ENCODE peak calls at places on chromosomes 2 and 18, in nine cellular contexts. D is Caco-2; S is HuH-7; W is endodermal cell; A is activated CD4-positive, alpha-beta T cell treated with anti-CD3 and anti-CD28 coated beads, Interleukin-2, amount 10 ng/mL, durations not matched to agents 7 days and 5 days; G is activated T-helper 9 cell treated with anti-CD3 and anti-CD28 coated beads, Interleukin-2, amount 50 U/mL, for 16 hours; Z is H1; Q is left kidney; O is posterior cingulate gyrus. J is an unnamed sample.

GRCh38 chr2:178241852-178242551 is 47.7 kb downstream of the OSBPL6 start:
- DNase-seq in D (no peak), S (peak), W (no peak), A (no peak), G (no peak), Z (no peak), Q (peak), O (peak), J (peak)

GRCh38 chr2:72892506-72893173 is 5.4 kb downstream of the SPR start:
- DNase-seq in D (peak), S (peak), W (peak), A (peak), G (peak), Z (peak), Q (peak), O (peak), J (peak)

GRCh38 chr2:150487537-150488429 is at the start of gene RND3:
- DNase-seq in D (peak), S (peak), W (peak), A (peak), G (no peak), Z (peak), Q (peak), O (peak), J (peak)

GRCh38 chr2:225937625-225938024 is 538.1 kb downstream of the NYAP2 start:
- DNase-seq in D (peak), S (no peak), W (no peak), A (no peak), G (no peak), Z (no peak), Q (peak), O (no peak), J (no peak)

GRCh38 chr2:85178980-85179411 is 45.8 kb downstream of the TCF7L1 start:
- DNase-seq in D (no peak), S (no peak), W (peak), A (no peak), G (no peak), Z (no peak), Q (no peak), O (no peak), J (no peak)

GRCh38 chr2:112869258-112869842 is 32.8 kb upstream of the IL1B start:
- DNase-seq in D (no peak), S (no peak), W (no peak), A (no peak), G (no peak), Z (no peak), Q (peak), O (no peak), J (no peak)

GRCh38 chr2:36343601-36344000 is 12.0 kb upstream of the CRIM1 start:
- DNase-seq in D (no peak), S (no peak), W (no peak), A (no peak), G (no peak), Z (no peak), Q (no peak), O (no peak), J (no peak)

GRCh38 chr2:215388002-215388728 is 47.7 kb downstream of the FN1 start:
- DNase-seq in D (no peak), S (no peak), W (no peak), A (no peak), G (no peak), Z (no peak), Q (no peak), O (no peak), J (no peak)

GRCh38 chr18:13376841-13377351 is 158.3 kb downstream of the LDLRAD4 start:
- DNase-seq in D (no peak), S (no peak), W (peak), A (peak), G (peak), Z (no peak), Q (no peak), O (no peak), J (peak)

GRCh38 chr2:137801228-137801627 is 163.0 kb upstream of the HNMT start:
- DNase-seq in D (no peak), S (no peak), W (no peak), A (no peak), G (no peak), Z (no peak), Q (no peak), O (no peak), J (no peak)

GRCh38 chr2:138432971-138433370 is 68.6 kb upstream of the SPOPL start:
- DNase-seq in D (no peak), S (no peak), W (no peak), A (no peak), G (no peak), Z (no peak), Q (no peak), O (no peak), J (no peak)

GRCh38 chr2:192298664-192299063 is 103.9 kb upstream of the TMEFF2 start:
- DNase-seq in D (no peak), S (no peak), W (peak), A (no peak), G (no peak), Z (no peak), Q (no peak), O (no peak), J (peak)

GRCh38 chr2:241399941-241400922 is 44.1 kb downstream of the FARP2 start:
- DNase-seq in D (no peak), S (no peak), W (no peak), A (no peak), G (no peak), Z (no peak), Q (no peak), O (no peak), J (no peak)

GRCh38 chr2:20074901-20075300 is 23.5 kb upstream of the LAPTM4A start:
- DNase-seq in D (no peak), S (no peak), W (no peak), A (no peak), G (no peak), Z (no peak), Q (no peak), O (no peak), J (no peak)

GRCh38 chr2:238947920-238948710 is 100.2 kb downstream of the TWIST2 start:
- DNase-seq in D (no peak), S (no peak), W (peak), A (no peak), G (no peak), Z (peak), Q (no peak), O (no peak), J (peak)

GRCh38 chr18:28065031-28065792 is 111.7 kb downstream of the CDH2 start:
- DNase-seq in D (peak), S (no peak), W (no peak), A (no peak), G (no peak), Z (no peak), Q (no peak), O (no peak), J (no peak)

GRCh38 chr2:101040761-101041160 is 38.7 kb downstream of the RPL31 start:
- DNase-seq in D (no peak), S (no peak), W (no peak), A (no peak), G (no peak), Z (no peak), Q (no peak), O (no peak), J (no peak)

GRCh38 chr2:226963528-226963927 is 127.7 kb downstream of the RHBDD1 start:
- DNase-seq in D (no peak), S (no peak), W (no peak), A (no peak), G (no peak), Z (no peak), Q (no peak), O (no peak), J (peak)